ENCODE peak calls at places on chromosomes 4 and X, in nine cellular contexts. V is activated T-cell treated with anti-CD3 and anti-CD28 coated beads for 1 hour; R is aorta; D is BJ; T is NCI-H1694; B is tibial artery; Q is naive thymus-derived CD8-positive, alpha-beta T cell; G is activated naive CD8-positive, alpha-beta T cell treated with anti-CD3 and anti-CD28 coated beads, Interleukin-2, amount 50 U/mL, for 24 hours; Y is AG08395. P is an unnamed sample.

GRCh38 chr4:98166025-98166730 is 22.9 kb upstream of the STPG2 start:
- DNase-seq in V (no peak), R (no peak), D (no peak), T (no peak), B (no peak), Q (no peak), G (no peak), Y (no peak), P (no peak)

GRCh38 chr4:72067051-72067450 is 35.3 kb downstream of the NPFFR2 start:
- DNase-seq in V (no peak), R (no peak), D (no peak), T (no peak), B (no peak), Q (no peak), G (no peak), Y (no peak), P (no peak)

GRCh38 chrX:53251307-53251706 is 26.3 kb upstream of the KDM5C start:
- DNase-seq in V (no peak), R (no peak), D (no peak), T (no peak), B (no peak), Q (no peak), G (no peak), Y (peak; percentile 25), P (no peak)

GRCh38 chr4:123972031-123972430 is 575.4 kb downstream of the SPRY1 start:
- DNase-seq in V (no peak), R (no peak), D (no peak), T (no peak), B (no peak), Q (no peak), G (no peak), Y (no peak), P (no peak)

GRCh38 chr4:114287079-114287696 is 307.7 kb upstream of the ARSJ start:
- DNase-seq in V (no peak), R (peak; percentile 61), D (no peak), T (no peak), B (no peak), Q (no peak), G (no peak), Y (no peak), P (peak; percentile 8)

GRCh38 chr4:87982036-87982435 is 6.5 kb downstream of the SPP1 start:
- DNase-seq in V (no peak), R (no peak), D (no peak), T (no peak), B (no peak), Q (no peak), G (no peak), Y (no peak), P (no peak)

GRCh38 chr4:57726154-57726553 is 616.0 kb upstream of the IGFBP7 start:
- DNase-seq in V (no peak), R (no peak), D (no peak), T (no peak), B (no peak), Q (no peak), G (no peak), Y (no peak), P (no peak)

GRCh38 chr4:94446386-94446785 is 5.4 kb upstream of the PDLIM5 start:
- DNase-seq in V (no peak), R (no peak), D (peak; percentile 61), T (no peak), B (no peak), Q (no peak), G (no peak), Y (no peak), P (no peak)

GRCh38 chrX:107775734-107776511 is at the start of gene TSC22D3:
- DNase-seq in V (peak; percentile 26), R (peak; percentile 90), D (peak; percentile 4), T (peak; percentile 2), B (peak; percentile 94), Q (peak; percentile 67), G (peak; percentile 49), Y (peak; percentile 64), P (peak; percentile 74)

P was measured in prostate gland.